ENCODE peak calls at places on chromosomes 2 and 18, in ten cellular contexts. Y is NCI-H774; R is A549; C is fibroblast of the conjunctiva; W is activated CD4-positive, alpha-beta memory T cell treated with anti-CD3 and anti-CD28 coated beads, Interleukin-2, amount 10 ng/mL, durations not matched to agents 7 days and 5 days; S is activated CD8-positive, alpha-beta T cell treated with anti-CD3 and anti-CD28 coated beads for 36 hours; U is T follicular helper cell; Q is AG09319; T is effector CD4-positive, alpha-beta T cell; F is D341Med. X is an unnamed sample.
A peak's percentile ranks its signal among the peaks of the same experiment; 100 is the strongest.

GRCh38 chr18:29457316-29457715 is 1280.4 kb upstream of the CDH2 start:
- DNase-seq in S (no peak), R (no peak), W (no peak), F (no peak), Y (no peak), T (no peak), U (no peak), C (no peak), Q (no peak), X (no peak)

GRCh38 chr18:14089781-14090180 is 42.5 kb downstream of the ZNF519 start:
- DNase-seq in F (no peak), W (no peak), R (no peak), T (no peak), S (no peak), Y (no peak), U (no peak), Q (no peak), C (no peak), X (no peak)

GRCh38 chr2:19287324-19287723 is 71.1 kb downstream of the OSR1 start:
- DNase-seq in Q (no peak), S (no peak), Y (no peak), T (no peak), R (no peak), F (no peak), W (no peak), U (no peak), C (no peak), X (no peak)

GRCh38 chr2:28753043-28753683 is 1.5 kb downstream of the PPP1CB start:
- DNase-seq in R (peak; percentile 69), F (peak; percentile 19), U (no peak), W (peak; percentile 49), S (peak; percentile 62), Y (no peak), T (no peak), C (peak; percentile 63), Q (peak; percentile 44), X (peak; percentile 8)

GRCh38 chr2:231384970-231385369 is 10.5 kb upstream of the B3GNT7 start:
- DNase-seq in F (no peak), R (no peak), U (no peak), Q (no peak), Y (no peak), C (no peak), W (no peak), T (no peak), S (no peak), X (no peak)

GRCh38 chr2:101883860-101884259 is 107.9 kb upstream of the IL1R2 start:
- DNase-seq in C (peak; percentile 53), R (peak; percentile 31), S (peak; percentile 48), Q (peak; percentile 32), U (no peak), W (no peak), Y (no peak), F (peak; percentile 50), T (no peak), X (no peak)

GRCh38 chr2:19176977-19177376 is 181.4 kb downstream of the OSR1 start:
- DNase-seq in F (no peak), C (peak; percentile 26), R (no peak), W (no peak), S (no peak), T (no peak), Q (peak; percentile 20), Y (no peak), U (no peak), X (no peak)

GRCh38 chr2:69692424-69692823 is 48.9 kb upstream of the AAK1 start:
- DNase-seq in C (peak; percentile 6), F (no peak), Y (no peak), Q (no peak), S (no peak), T (no peak), R (no peak), U (no peak), W (no peak), X (no peak)

GRCh38 chr2:30903326-30903725 is 96.1 kb upstream of the CAPN13 start:
- DNase-seq in T (no peak), W (no peak), S (no peak), C (no peak), Y (no peak), F (no peak), Q (no peak), R (no peak), U (no peak), X (no peak)

GRCh38 chr2:168295051-168295450 is 47.7 kb upstream of the STK39 start:
- DNase-seq in W (no peak), R (no peak), C (no peak), T (no peak), Y (no peak), S (no peak), U (no peak), F (no peak), Q (no peak), X (no peak)

GRCh38 chr2:212900715-212901114 is 250.7 kb downstream of the IKZF2 start:
- DNase-seq in R (no peak), W (no peak), S (no peak), T (no peak), F (no peak), U (no peak), C (no peak), Q (no peak), Y (no peak), X (no peak)

GRCh38 chr18:2706903-2707302 is 51.4 kb downstream of the SMCHD1 start:
- DNase-seq in R (no peak), W (no peak), S (no peak), Y (no peak), F (no peak), U (no peak), Q (no peak), T (no peak), C (no peak), X (no peak)

GRCh38 chr2:234715671-234716250 is 218.9 kb upstream of the ARL4C start:
- DNase-seq in T (no peak), F (no peak), Q (no peak), R (no peak), C (no peak), W (no peak), Y (no peak), S (no peak), U (no peak), X (no peak)

GRCh38 chr2:31319391-31320175 is 85.6 kb downstream of the EHD3 start:
- DNase-seq in S (peak; percentile 42), F (no peak), Q (no peak), U (no peak), Y (peak; percentile 12), R (no peak), C (peak; percentile 63), W (peak; percentile 48), T (no peak), X (no peak)

GRCh38 chr2:47225061-47225783 is 70.1 kb upstream of the STPG4 start:
- DNase-seq in C (peak; percentile 84), R (no peak), U (no peak), S (no peak), Q (peak; percentile 44), Y (peak; percentile 68), F (no peak), T (no peak), W (no peak), X (no peak)

GRCh38 chr2:8334866-8335325 is 347.0 kb upstream of the ID2 start:
- DNase-seq in R (no peak), T (no peak), U (no peak), S (no peak), C (no peak), W (no peak), Y (no peak), F (no peak), Q (no peak), X (no peak)

GRCh38 chr18:27704721-27705361 is 472.1 kb downstream of the CDH2 start:
- DNase-seq in S (no peak), Q (no peak), R (no peak), Y (no peak), F (no peak), W (no peak), U (no peak), T (no peak), C (no peak), X (no peak)

GRCh38 chr2:44745922-44746321 is 195.6 kb upstream of the SIX3 start:
- DNase-seq in Y (no peak), Q (no peak), R (no peak), T (no peak), C (no peak), W (no peak), U (no peak), S (no peak), F (no peak), X (no peak)

GRCh38 chr2:209638346-209638745 is 133.3 kb upstream of the UNC80 start:
- DNase-seq in Y (no peak), W (no peak), F (no peak), U (no peak), Q (no peak), T (no peak), C (peak; percentile 13), S (no peak), R (peak; percentile 2), X (no peak)

GRCh38 chr2:150122871-150123588 is 364.4 kb downstream of the RND3 start:
- DNase-seq in Y (no peak), Q (no peak), W (no peak), U (no peak), F (no peak), S (no peak), C (no peak), R (no peak), T (no peak), X (no peak)

GRCh38 chr2:9207641-9208301 is 1.2 kb downstream of the ASAP2 start:
- DNase-seq in T (no peak), S (no peak), Q (no peak), U (no peak), W (no peak), C (no peak), F (peak; percentile 70), R (peak; percentile 57), Y (peak; percentile 6), X (no peak)